ENCODE peak calls at places on chromosomes 7 and 10, in eight cellular contexts. L is H4; A is adrenal gland; Q is fibroblast of pulmonary artery; C is T-helper 17 cell; R is activated CD4-positive, alpha-beta T cell treated with anti-CD3 and anti-CD28 coated beads, Interleukin-2, amount 10 ng/mL, durations not matched to agents 7 days and 5 days; F is upper lobe of right lung; K is PC-3. S is an unnamed sample.

GRCh38 chr7:102471791-102472125 is 7.0 kb downstream of the POLR2J start:
- DNase-seq in L (no peak), A (no peak), Q (no peak), C (no peak), R (no peak), F (no peak), K (no peak), S (no peak)

GRCh38 chr10:74730246-74730645 is 96.2 kb upstream of the KAT6B start:
- DNase-seq in L (no peak), A (no peak), Q (no peak), C (no peak), R (no peak), F (no peak), K (no peak), S (no peak)

GRCh38 chr10:96416643-96417042 is 57.8 kb upstream of the OPALIN start:
- DNase-seq in L (peak; percentile 66), A (no peak), Q (no peak), C (no peak), R (no peak), F (no peak), K (peak; percentile 66), S (no peak)

GRCh38 chr10:31769564-31769963 is 159.1 kb downstream of the ARHGAP12 start:
- DNase-seq in L (no peak), A (no peak), Q (peak; percentile 46), C (no peak), R (no peak), F (no peak), K (peak; percentile 56), S (no peak)

GRCh38 chr7:28988818-28989595 is 30.9 kb upstream of the TRIL start:
- DNase-seq in L (peak; percentile 96), A (peak; percentile 58), Q (peak; percentile 94), C (no peak), R (no peak), F (no peak), K (peak; percentile 39), S (no peak)

GRCh38 chr10:133391249-133391635 is 2.7 kb upstream of the MTG1 start:
- DNase-seq in L (no peak), A (peak; percentile 36), Q (no peak), C (no peak), R (no peak), F (peak; percentile 47), K (no peak), S (no peak)

GRCh38 chr10:62264702-62265436 is 3.8 kb downstream of the RTKN2 start:
- DNase-seq in L (peak; percentile 82), A (no peak), Q (peak; percentile 90), C (no peak), R (peak; percentile 7), F (no peak), K (peak; percentile 99), S (peak; percentile 95)

GRCh38 chr10:70432101-70432500 is 9.4 kb downstream of the NODAL start:
- DNase-seq in L (no peak), A (no peak), Q (peak; percentile 64), C (no peak), R (no peak), F (no peak), K (no peak), S (no peak)

GRCh38 chr7:45390180-45390579 is 184.0 kb upstream of the ADCY1 start:
- DNase-seq in L (no peak), A (no peak), Q (no peak), C (no peak), R (no peak), F (no peak), K (no peak), S (no peak)

GRCh38 chr10:62815373-62816111 is 624 bp downstream of the EGR2 start:
- DNase-seq in L (no peak), A (no peak), Q (no peak), C (no peak), R (peak; percentile 24), F (peak; percentile 68), K (no peak), S (no peak)

GRCh38 chr7:74272305-74273038 is 16.7 kb upstream of the CLIP2 start:
- DNase-seq in L (peak; percentile 99), A (peak; percentile 88), Q (peak; percentile 98), C (no peak), R (no peak), F (peak; percentile 88), K (peak; percentile 77), S (no peak)

GRCh38 chr7:36198854-36199266 is 45.8 kb downstream of the EEPD1 start:
- DNase-seq in L (peak; percentile 88), A (no peak), Q (no peak), C (no peak), R (no peak), F (no peak), K (no peak), S (no peak)